ENCODE peak calls at places on chromosomes 6 and 20, in ten cellular contexts. K, E, F, R, X, P, I, J, N and U are unnamed samples.

GRCh38 chr6:32113386-32114352 is 4.5 kb upstream of the TNXB start:
- DNase-seq in K (peak), E (peak), F (no peak), R (peak), X (no peak), P (peak), I (no peak), J (peak), N (peak), U (peak)

GRCh38 chr6:154392561-154392960 is 36.0 kb upstream of the IPCEF1 start:
- DNase-seq in K (no peak), E (no peak), F (no peak), R (no peak), X (no peak), P (no peak), I (no peak), J (no peak), N (no peak), U (no peak)

GRCh38 chr6:80457044-80457933 is 350.8 kb downstream of the BCKDHB start:
- DNase-seq in K (peak), E (peak), F (no peak), R (peak), X (no peak), P (peak), I (no peak), J (peak), N (peak), U (peak)

GRCh38 chr6:111590209-111590955 is 15.3 kb downstream of the TRAF3IP2 start:
- DNase-seq in K (no peak), E (peak), F (no peak), R (no peak), X (no peak), P (no peak), I (no peak), J (no peak), N (no peak), U (no peak)

GRCh38 chr6:434051-434705 is 42.6 kb downstream of the IRF4 start:
- DNase-seq in K (no peak), E (no peak), F (no peak), R (no peak), X (no peak), P (no peak), I (no peak), J (no peak), N (no peak), U (no peak)

GRCh38 chr6:85669735-85670194 is 27.1 kb upstream of the SYNCRIP start:
- DNase-seq in K (no peak), E (peak), F (peak), R (no peak), X (peak), P (peak), I (peak), J (no peak), N (no peak), U (no peak)

GRCh38 chr6:108127826-108128225 is 38.0 kb upstream of the NR2E1 start:
- DNase-seq in K (no peak), E (peak), F (no peak), R (no peak), X (no peak), P (peak), I (no peak), J (no peak), N (no peak), U (no peak)

GRCh38 chr6:24566020-24566752 is 71.4 kb downstream of the ALDH5A1 start:
- DNase-seq in K (no peak), E (peak), F (no peak), R (no peak), X (no peak), P (peak), I (no peak), J (no peak), N (no peak), U (no peak)

GRCh38 chr6:8063762-8064637 is at the start of gene BLOC1S5:
- DNase-seq in K (peak), E (peak), F (peak), R (peak), X (peak), P (peak), I (peak), J (peak), N (peak), U (peak)
- TF ChIP-seq CTCF in K (no peak), E (no peak), F (no peak), R (no peak), X (no peak), P (no peak), I (no peak), J (peak), N (peak), U (no peak)

GRCh38 chr20:21509079-21509596 is 4.7 kb downstream of the NKX2-2 start:
- DNase-seq in K (no peak), E (no peak), F (no peak), R (no peak), X (no peak), P (no peak), I (no peak), J (no peak), N (no peak), U (no peak)

GRCh38 chr20:21505810-21506530 is 7.9 kb downstream of the NKX2-2 start:
- DNase-seq in K (no peak), E (peak), F (no peak), R (peak), X (peak), P (no peak), I (peak), J (no peak), N (no peak), U (no peak)

GRCh38 chr20:21509597-21510331 is 4.1 kb downstream of the NKX2-2 start:
- DNase-seq in K (no peak), E (peak), F (no peak), R (no peak), X (no peak), P (no peak), I (no peak), J (no peak), N (no peak), U (peak)

GRCh38 chr20:21508230-21509078 is 5.4 kb downstream of the NKX2-2 start:
- DNase-seq in K (no peak), E (no peak), F (no peak), R (no peak), X (no peak), P (no peak), I (no peak), J (no peak), N (no peak), U (no peak)

DNA sequence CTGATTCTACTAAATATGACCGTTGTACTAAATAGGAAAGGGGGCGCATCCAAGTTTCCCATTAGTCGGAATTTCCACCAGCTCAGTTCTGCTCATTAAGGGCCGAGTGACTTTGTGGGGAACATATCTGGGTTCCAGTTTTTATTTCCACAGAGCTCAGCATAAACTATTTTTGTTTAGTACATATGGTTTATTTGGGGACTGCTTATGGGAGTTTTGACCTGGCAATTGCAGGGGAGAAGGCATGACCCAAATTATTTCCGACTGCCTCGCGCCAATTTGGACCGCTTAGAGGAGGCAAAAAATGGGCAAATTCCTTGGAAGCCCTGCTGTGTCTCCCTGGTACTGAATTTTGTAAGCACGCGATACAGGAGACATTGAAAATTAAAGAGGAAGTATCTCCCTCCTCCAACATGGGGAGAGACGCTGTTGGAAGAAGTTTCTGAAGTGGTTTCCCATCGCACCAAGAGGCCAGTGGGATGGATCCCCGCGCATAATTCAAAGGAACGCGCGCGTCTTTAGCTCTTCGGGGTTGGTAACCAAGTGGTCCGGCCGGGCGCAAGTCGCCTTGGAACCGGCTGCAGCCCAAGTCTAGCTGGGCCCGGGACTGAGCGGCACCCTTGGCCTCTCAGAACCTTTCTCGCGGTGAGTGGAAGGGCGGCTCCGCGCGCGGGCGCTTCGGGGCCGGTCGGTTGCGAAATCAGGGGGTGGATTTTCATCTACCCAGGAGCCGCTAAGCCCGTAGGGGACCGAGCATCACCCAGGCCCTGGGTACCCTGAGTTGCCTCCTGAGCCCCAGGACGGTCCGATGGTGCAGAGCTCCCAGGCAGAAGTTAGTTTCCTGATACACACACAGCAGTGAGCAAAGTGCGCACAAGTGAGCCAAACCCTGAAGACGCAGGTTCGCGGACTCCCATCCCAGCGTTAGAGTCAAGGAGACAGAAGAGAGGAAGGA is 6.3 kb downstream of the NKX2-2 start:
- DNase-seq in K (no peak), E (no peak), F (no peak), R (no peak), X (no peak), P (no peak), I (no peak), J (no peak), N (no peak), U (no peak)
- H3K4me3 ChIP-seq in K (no peak), E (no peak), F (no peak), R (no peak), X (no peak), P (no peak), I (no peak), J (no peak), N (no peak), U (no peak)

GRCh38 chr20:63398744-63399514 is 37.8 kb upstream of the CHRNA4 start:
- DNase-seq in K (no peak), E (no peak), F (no peak), R (no peak), X (no peak), P (no peak), I (no peak), J (no peak), N (no peak), U (no peak)
- TF ChIP-seq CTCF in K (no peak), E (no peak), F (no peak), R (no peak), X (no peak), P (no peak), I (no peak), J (no peak), N (no peak), U (no peak)

GRCh38 chr6:170290306-170291128 is at the start of gene DLL1:
- DNase-seq in K (peak), E (peak), F (peak), R (peak), X (peak), P (no peak), I (peak), J (no peak), N (no peak), U (no peak)

GRCh38 chr6:170292778-170293164 is 1.9 kb upstream of the DLL1 start:
- DNase-seq in K (no peak), E (peak), F (no peak), R (no peak), X (no peak), P (no peak), I (no peak), J (no peak), N (no peak), U (no peak)

GRCh38 chr6:170292111-170292777 is 1.4 kb upstream of the DLL1 start:
- DNase-seq in K (no peak), E (peak), F (no peak), R (no peak), X (no peak), P (no peak), I (no peak), J (no peak), N (no peak), U (no peak)

GRCh38 chr6:170289971-170290305 is 940 bp downstream of the DLL1 start:
- DNase-seq in K (no peak), E (no peak), F (no peak), R (peak), X (no peak), P (no peak), I (no peak), J (no peak), N (no peak), U (no peak)

GRCh38 chr6:170291271-170292110 is 613 bp upstream of the DLL1 start:
- DNase-seq in K (peak), E (peak), F (no peak), R (peak), X (peak), P (no peak), I (no peak), J (no peak), N (no peak), U (no peak)
- H3K4me3 ChIP-seq in K (peak), E (peak), F (peak), R (peak), X (peak), P (peak), I (peak), J (peak), N (peak), U (peak)

GRCh38 chr6:9851541-9852380 is 563.1 kb downstream of the TFAP2A start:
- DNase-seq in K (no peak), E (no peak), F (no peak), R (no peak), X (peak), P (no peak), I (no peak), J (no peak), N (peak), U (no peak)
- TF ChIP-seq CTCF in K (no peak), E (peak), F (no peak), R (no peak), X (peak), P (peak), I (no peak), J (no peak), N (no peak), U (no peak)

DNA sequence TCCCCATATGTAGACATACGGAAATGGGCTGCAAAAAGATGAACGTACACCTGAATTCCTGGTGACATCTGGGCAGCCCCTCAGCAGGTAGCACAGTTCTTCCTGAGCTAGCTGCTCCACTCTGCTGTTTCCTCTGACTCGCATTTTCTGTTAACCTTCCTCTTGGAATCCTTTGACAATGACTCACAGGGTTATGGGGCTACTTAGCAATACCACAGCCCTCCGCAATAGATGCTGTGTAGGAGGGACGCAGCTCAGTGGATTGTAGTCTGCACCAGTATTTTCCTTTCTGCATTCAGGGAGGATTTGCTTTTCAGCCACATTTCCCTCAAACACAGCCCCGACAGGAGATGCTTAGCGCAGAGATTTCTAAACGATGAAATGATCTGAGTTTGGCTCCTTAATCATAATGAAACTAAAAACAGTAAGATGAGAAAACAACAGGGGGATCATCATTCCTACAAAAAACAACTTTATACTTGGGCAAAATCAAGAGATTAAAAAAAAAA is 12.4 kb downstream of the BACH2 start:
- DNase-seq in K (peak), E (peak), F (no peak), R (no peak), X (peak), P (peak), I (no peak), J (peak), N (peak), U (peak)
- H3K4me3 ChIP-seq in K (peak), E (peak), F (peak), R (peak), X (peak), P (no peak), I (peak), J (peak), N (peak), U (no peak)

GRCh38 chr20:13898012-13898612 is 92.3 kb downstream of the SEL1L2 start:
- DNase-seq in K (no peak), E (no peak), F (no peak), R (no peak), X (peak), P (no peak), I (no peak), J (no peak), N (no peak), U (no peak)
- TF ChIP-seq CTCF in K (no peak), E (peak), F (peak), R (peak), X (peak), P (peak), I (no peak), J (no peak), N (no peak), U (no peak)

GRCh38 chr6:10386260-10386659 is 28.6 kb downstream of the TFAP2A start:
- DNase-seq in K (no peak), E (peak), F (no peak), R (no peak), X (no peak), P (no peak), I (no peak), J (no peak), N (no peak), U (no peak)
- H3K4me3 ChIP-seq in K (no peak), E (no peak), F (no peak), R (no peak), X (no peak), P (no peak), I (no peak), J (no peak), N (no peak), U (no peak)